ENCODE peak calls at places on chromosomes 12 and 14, in five cellular contexts. T is IMR-90, P is mammary epithelial cell, X is neural progenitor cell, M is OCI-LY7. E is an unnamed sample.

GRCh38 chr14:57871487-57872080 is 5.7 kb upstream of the SLC35F4 start:
- DNase-seq in X (peak), T (peak), P (peak), M (peak), E (peak)

GRCh38 chr12:9632766-9633165 is 25.1 kb upstream of the KLRB1 start:
- DNase-seq in X (no peak), P (no peak), M (no peak), T (no peak), E (no peak)

GRCh38 chr12:97148941-97149559 is 242.0 kb downstream of the NEDD1 start:
- DNase-seq in P (peak), X (peak), T (peak), M (peak), E (peak)

GRCh38 chr14:93943052-93943451 is 15.9 kb downstream of the FAM181A start:
- DNase-seq in M (no peak), T (peak), P (no peak), X (no peak), E (no peak)

GRCh38 chr14:66603945-66604344 is 96.0 kb downstream of the GPHN start:
- DNase-seq in X (no peak), M (no peak), T (no peak), P (no peak), E (no peak)

GRCh38 chr12:117063162-117063911 is 35.9 kb downstream of the TESC start:
- DNase-seq in M (no peak), X (no peak), P (no peak), T (no peak), E (no peak)

GRCh38 chr12:107992870-107993451 is 136.1 kb upstream of the WSCD2 start:
- DNase-seq in P (peak), X (peak), T (peak), M (peak), E (peak)

GRCh38 chr12:57965766-57966165 is 24.4 kb downstream of the ATP23 start:
- DNase-seq in X (no peak), P (no peak), M (no peak), T (no peak), E (no peak)

GRCh38 chr12:132178801-132179401 is 34.6 kb downstream of the NOC4L start:
- DNase-seq in M (no peak), T (no peak), P (no peak), X (peak), E (peak)

GRCh38 chr14:89185919-89186849 is 230.8 kb downstream of the FOXN3 start:
- DNase-seq in P (peak), M (no peak), X (peak), T (peak), E (no peak)

GRCh38 chr12:47767197-47767724 is 5.8 kb upstream of the SLC48A1 start:
- DNase-seq in T (peak), X (peak), M (peak), P (no peak), E (peak)

GRCh38 chr12:117098361-117099217 is 627 bp downstream of the TESC start:
- DNase-seq in T (no peak), P (no peak), X (peak), M (peak), E (peak)

GRCh38 chr12:52243264-52243773 is 10.3 kb downstream of the KRT7 start:
- DNase-seq in X (no peak), M (no peak), T (peak), P (peak), E (peak)

GRCh38 chr12:52243774-52244614 is 11.0 kb downstream of the KRT7 start:
- DNase-seq in P (peak), T (peak), M (no peak), X (no peak), E (peak)

GRCh38 chr12:52241205-52241842 is 8.3 kb downstream of the KRT7 start:
- DNase-seq in T (peak), X (no peak), P (no peak), M (no peak), E (peak)

GRCh38 chr12:52244615-52244994 is 11.6 kb downstream of the KRT7 start:
- DNase-seq in X (no peak), T (no peak), M (no peak), P (no peak), E (no peak)

GRCh38 chr12:52242442-52243263 is 9.6 kb downstream of the KRT7 start:
- DNase-seq in P (no peak), T (no peak), X (no peak), M (no peak), E (no peak)
- H3K4me2 ChIP-seq in P (no peak), T (no peak), X (no peak), M (no peak), E (peak)

GRCh38 chr12:3563966-3564365 is 73.0 kb downstream of the PRMT8 start:
- DNase-seq in T (no peak), M (no peak), P (no peak), X (no peak), E (no peak)

GRCh38 chr12:3568695-3569094 is 77.7 kb downstream of the PRMT8 start:
- DNase-seq in M (no peak), P (no peak), X (no peak), T (no peak), E (no peak)

GRCh38 chr12:3562484-3562883 is 71.5 kb downstream of the PRMT8 start:
- DNase-seq in M (no peak), P (no peak), T (no peak), X (no peak), E (no peak)

GRCh38 chr12:3564411-3564810 is 73.4 kb downstream of the PRMT8 start:
- DNase-seq in X (no peak), T (no peak), M (no peak), P (no peak), E (no peak)

DNA sequence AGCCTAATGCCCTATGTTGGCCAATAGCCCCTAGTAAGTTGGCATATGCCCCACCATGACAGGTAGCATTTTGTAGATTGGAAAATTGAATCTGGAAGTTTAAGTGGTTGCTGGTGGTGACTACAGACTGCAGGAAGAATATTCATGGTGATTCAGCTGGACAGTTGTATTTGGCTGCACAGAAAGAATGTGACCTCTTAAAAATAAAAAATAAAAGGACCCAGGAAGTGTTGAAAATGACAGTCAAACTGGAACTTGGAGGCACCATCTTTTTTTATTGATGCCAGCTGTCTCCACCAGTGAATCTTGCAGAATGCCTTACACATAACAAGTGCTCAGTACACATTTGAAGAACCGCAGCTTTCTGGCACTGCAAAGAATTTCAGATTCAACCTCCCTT is 73.9 kb downstream of the PRMT8 start:
- DNase-seq in T (no peak), X (no peak), P (no peak), M (no peak), E (no peak)
- H3K4me2 ChIP-seq in T (no peak), X (no peak), P (no peak), M (no peak), E (no peak)

DNA sequence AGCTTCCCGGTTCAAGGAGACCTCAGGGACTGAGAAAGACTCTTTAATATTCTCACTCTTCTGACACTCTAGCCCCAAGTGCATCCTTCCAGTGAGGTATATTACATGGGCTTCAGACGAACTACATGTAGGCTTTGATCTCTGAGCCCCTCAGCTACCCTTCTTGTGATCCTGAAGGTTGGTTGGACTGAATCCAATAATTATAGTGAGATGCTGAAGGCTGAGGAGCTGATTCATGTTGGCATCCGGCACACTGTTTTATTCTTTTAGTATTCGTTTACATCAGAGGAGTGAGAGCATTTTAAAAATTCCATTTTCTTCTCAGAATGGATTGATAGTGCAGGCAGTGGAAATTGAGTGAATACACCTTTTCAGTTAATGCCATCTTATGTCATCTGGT is 13.8 kb downstream of the TMEM30B start:
- DNase-seq in T (peak), M (no peak), X (no peak), P (no peak), E (no peak)
- H3K4me2 ChIP-seq in T (peak), M (no peak), X (no peak), P (no peak), E (no peak)

GRCh38 chr14:75961662-75962061 is 20.1 kb downstream of the TGFB3 start:
- DNase-seq in T (no peak), X (no peak), M (no peak), P (no peak), E (no peak)
- H3K4me2 ChIP-seq in T (no peak), X (no peak), M (no peak), P (no peak), E (no peak)

GRCh38 chr14:103110681-103111296 is 12.5 kb upstream of the TNFAIP2 start:
- DNase-seq in M (no peak), P (no peak), T (peak), X (no peak), E (no peak)

GRCh38 chr14:103109789-103110415 is 13.4 kb upstream of the TNFAIP2 start:
- DNase-seq in P (no peak), T (peak), M (no peak), X (peak), E (no peak)

GRCh38 chr14:103107941-103108748 is 13.6 kb downstream of the EXOC3L4 start:
- DNase-seq in X (no peak), M (no peak), P (no peak), T (no peak), E (no peak)

GRCh38 chr14:103107455-103107854 is 12.9 kb downstream of the EXOC3L4 start:
- DNase-seq in M (no peak), T (no peak), X (no peak), P (no peak), E (no peak)

GRCh38 chr14:103108749-103109207 is 14.3 kb downstream of the EXOC3L4 start:
- DNase-seq in P (no peak), X (no peak), T (peak), M (peak), E (peak)
- H3K4me2 ChIP-seq in P (no peak), X (no peak), T (no peak), M (no peak), E (peak)

DNA sequence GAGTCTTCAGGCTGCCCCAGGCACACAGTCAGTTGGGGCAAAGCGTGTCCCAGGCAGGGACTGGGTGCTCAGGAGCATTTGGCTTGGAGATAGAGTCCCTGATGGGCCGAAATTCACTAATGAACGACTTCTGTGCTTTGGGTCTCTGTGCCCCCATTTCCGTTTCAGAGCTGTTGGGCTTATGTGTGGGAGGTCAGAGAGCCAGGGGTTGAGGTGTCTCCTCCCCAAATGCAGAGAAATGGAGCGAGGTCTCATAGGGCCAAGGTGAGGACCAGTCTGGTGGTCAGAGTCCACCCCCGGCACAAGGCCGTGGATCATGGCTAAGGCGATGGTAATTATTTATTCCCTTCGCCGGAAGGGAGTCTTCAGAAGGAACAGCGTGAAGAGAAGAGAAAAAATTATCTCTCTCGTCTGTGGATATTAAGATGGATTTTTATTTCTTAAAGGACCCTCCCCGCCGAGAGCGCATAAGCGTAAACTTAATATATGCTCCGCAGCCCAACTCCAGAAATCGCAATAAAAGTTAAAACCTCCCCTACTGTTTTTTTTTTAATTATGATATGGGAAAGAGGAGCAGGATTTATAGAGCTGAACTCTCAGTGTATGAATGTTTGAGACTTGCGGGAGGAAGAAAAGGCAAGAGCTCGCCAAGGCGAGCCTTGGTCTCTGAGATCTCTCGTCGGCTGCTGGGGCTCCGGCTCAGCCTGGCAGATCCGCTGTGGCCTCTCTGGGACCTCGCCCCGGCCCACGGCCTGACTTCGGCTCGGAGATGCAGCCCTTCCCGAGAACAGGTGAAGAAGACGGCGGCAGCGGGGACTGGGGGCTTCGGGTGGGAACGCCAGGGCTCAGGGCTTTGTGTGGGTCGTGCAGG is 6.3 kb upstream of the HOXC9 start:
- DNase-seq in T (no peak), X (no peak), M (no peak), P (no peak), E (no peak)
- H3K4me2 ChIP-seq in T (no peak), X (no peak), M (no peak), P (peak), E (no peak)

GRCh38 chr12:89344862-89345202 is 7.5 kb downstream of the DUSP6 start:
- DNase-seq in T (no peak), M (no peak), P (no peak), X (no peak), E (no peak)

GRCh38 chr12:89345376-89345775 is 6.9 kb downstream of the DUSP6 start:
- DNase-seq in T (no peak), P (no peak), M (no peak), X (no peak), E (no peak)

GRCh38 chr12:89344043-89344861 is 8.0 kb downstream of the DUSP6 start:
- DNase-seq in T (no peak), M (no peak), X (no peak), P (no peak), E (no peak)

GRCh38 chr12:89345830-89346740 is 6.2 kb downstream of the DUSP6 start:
- DNase-seq in T (peak), M (peak), X (peak), P (peak), E (no peak)

GRCh38 chr12:89343127-89343526 is 9.2 kb downstream of the DUSP6 start:
- DNase-seq in X (no peak), T (no peak), P (no peak), M (no peak), E (no peak)
- H3K4me2 ChIP-seq in X (no peak), T (no peak), P (no peak), M (no peak), E (no peak)

GRCh38 chr14:20628063-20628854 is 13.2 kb downstream of the OR6S1 start:
- DNase-seq in X (peak), M (no peak), P (no peak), T (no peak), E (no peak)
- H3K4me2 ChIP-seq in X (peak), M (no peak), P (peak), T (no peak), E (peak)

DNA sequence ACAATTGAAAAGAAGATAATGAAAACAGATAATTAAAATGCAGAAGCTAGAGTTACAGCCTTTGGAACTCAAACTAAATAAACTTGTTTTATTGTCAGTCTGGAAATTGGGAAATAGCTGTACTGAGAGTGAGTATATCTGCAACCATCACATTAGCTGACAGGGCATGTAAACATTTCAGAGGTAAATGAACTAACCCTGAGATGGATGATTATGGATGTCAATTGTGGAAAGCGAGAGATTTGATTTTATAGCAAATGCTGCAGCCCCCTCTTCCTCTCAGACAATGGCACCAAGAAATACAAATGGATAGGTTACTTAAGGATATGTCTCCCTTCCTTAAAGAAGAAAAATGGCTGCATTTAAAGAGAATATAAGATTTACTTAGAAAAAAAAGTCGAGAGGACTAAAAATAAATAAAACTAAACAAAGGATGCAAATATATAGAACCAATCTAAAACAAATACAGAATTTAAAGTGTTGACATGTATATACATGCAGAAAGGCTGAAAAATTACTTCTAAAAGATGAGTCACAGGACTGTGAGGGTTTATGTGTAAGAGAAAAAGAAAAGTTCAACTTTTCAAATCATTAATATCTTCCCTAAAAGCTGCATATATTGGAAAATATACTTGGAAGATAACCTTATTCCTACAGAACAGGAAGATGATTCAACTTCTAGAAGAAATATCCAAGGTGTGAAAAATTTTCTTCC is 120.3 kb upstream of the FLRT2 start:
- DNase-seq in M (no peak), T (no peak), X (no peak), P (peak), E (no peak)
- H3K4me2 ChIP-seq in M (no peak), T (no peak), X (no peak), P (peak), E (no peak)

DNA sequence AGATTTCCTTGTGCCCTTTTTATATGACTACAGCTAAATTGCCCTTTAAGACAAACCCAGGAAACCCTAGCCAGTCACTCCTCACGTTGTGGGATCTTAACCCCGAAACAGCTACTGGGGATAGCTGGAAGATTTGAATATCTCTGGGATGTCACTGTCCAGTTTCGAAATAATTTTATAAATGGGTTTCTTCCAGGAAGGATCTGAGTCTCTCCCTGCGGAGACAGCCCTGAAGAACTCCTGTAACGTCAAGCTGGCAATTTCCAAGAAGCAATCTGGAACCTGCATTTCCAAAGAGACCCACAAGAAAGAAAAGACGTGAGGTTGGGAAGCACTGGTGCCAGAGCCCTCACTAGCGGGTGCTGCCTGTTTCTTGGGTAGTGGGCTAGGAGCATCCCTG is 20.9 kb downstream of the PROX2 start:
- DNase-seq in P (no peak), M (no peak), X (no peak), T (no peak), E (no peak)
- H3K4me2 ChIP-seq in P (no peak), M (no peak), X (no peak), T (no peak), E (no peak)